ENCODE peak calls at places on chromosomes 4 and X, in ten cellular contexts. P, U, Z, Q, F, D, H, A, V and C are unnamed samples. For H3K36me3, the result is how much of the 10 kb centered on the place peaks cover.

GRCh38 chr4:185566972-185567749 is 31.9 kb upstream of the PDLIM3 start:
- DNase-seq in H (no peak), U (no peak), A (no peak), F (no peak), Q (no peak), Z (no peak), D (no peak), V (no peak), P (peak), C (no peak)

GRCh38 chr4:5365071-5366008 is 314.1 kb downstream of the STK32B start:
- DNase-seq in U (no peak), D (no peak), V (no peak), Z (peak), H (no peak), P (peak), F (peak), A (peak), Q (peak), C (peak)

GRCh38 chr4:112201915-112202505 is 29.6 kb upstream of the AP1AR start:
- DNase-seq in F (no peak), Q (no peak), V (no peak), H (no peak), Z (no peak), P (no peak), U (no peak), D (no peak), A (no peak), C (no peak)

GRCh38 chrX:46254623-46255022 is 290.6 kb downstream of the ZNF674 start:
- DNase-seq in H (no peak), Q (no peak), A (no peak), D (no peak), P (no peak), U (no peak), V (no peak), F (no peak), Z (no peak), C (no peak)

GRCh38 chr4:48780867-48781219 is 764 bp upstream of the FRYL start:
- DNase-seq in A (no peak), H (no peak), Z (no peak), F (peak), Q (peak), V (peak), U (peak), P (peak), D (peak), C (no peak)

GRCh38 chrX:8730812-8731578 is 942 bp downstream of the ANOS1 start:
- DNase-seq in V (no peak), D (no peak), A (no peak), Q (no peak), U (no peak), F (no peak), Z (no peak), H (no peak), P (no peak), C (no peak)

GRCh38 chr4:15147709-15148651 is 145.7 kb downstream of the CPEB2 start:
- DNase-seq in V (no peak), Q (no peak), U (no peak), D (no peak), F (no peak), Z (no peak), A (no peak), H (no peak), P (no peak), C (no peak)

GRCh38 chrX:2894885-2895292 is 34.2 kb downstream of the ARSD start:
- DNase-seq in P (peak), H (no peak), A (no peak), F (peak), Z (no peak), D (no peak), Q (peak), U (no peak), V (no peak), C (peak)

GRCh38 chrX:11423949-11424348 is 130.7 kb downstream of the AMELX start:
- DNase-seq in H (no peak), D (no peak), P (no peak), U (no peak), Z (no peak), A (no peak), V (no peak), Q (no peak), F (no peak), C (no peak)

GRCh38 chr4:171813195-171813955 is at the start of gene GALNTL6:
- DNase-seq in F (no peak), U (no peak), D (no peak), H (peak), Z (no peak), Q (no peak), V (no peak), P (no peak), A (no peak), C (no peak)

GRCh38 chrX:100681581-100681980 is 37.6 kb downstream of the SRPX2 start:
- DNase-seq in A (no peak), V (no peak), P (no peak), Z (no peak), Q (no peak), H (no peak), F (no peak), U (no peak), D (no peak), C (no peak)

GRCh38 chr4:168028568-168028967 is 63.8 kb upstream of the ANXA10 start:
- DNase-seq in V (no peak), D (no peak), F (no peak), Z (no peak), P (peak), A (no peak), U (no peak), Q (peak), H (no peak), C (no peak)

GRCh38 chr4:62550106-62550505 is 1350.0 kb downstream of the ADGRL3 start:
- DNase-seq in P (no peak), A (no peak), Q (no peak), D (no peak), V (no peak), U (no peak), Z (no peak), F (no peak), H (no peak), C (no peak)

GRCh38 chrX:145825896-145826295 is 8.3 kb downstream of the SLITRK2 start:
- DNase-seq in V (no peak), P (no peak), Z (no peak), F (no peak), D (no peak), A (no peak), U (no peak), Q (no peak), H (no peak), C (no peak)

GRCh38 chr4:63632858-63633257 is 776.4 kb downstream of the TECRL start:
- DNase-seq in U (no peak), F (no peak), D (no peak), Q (no peak), V (no peak), H (no peak), Z (no peak), A (no peak), P (no peak), C (no peak)

GRCh38 chr4:176404591-176404990 is 84.8 kb downstream of the SPCS3 start:
- DNase-seq in A (no peak), Z (no peak), H (no peak), Q (no peak), F (no peak), D (no peak), P (peak), U (no peak), V (no peak), C (no peak)

GRCh38 chrX:96480081-96480480 is 204.6 kb upstream of the DIAPH2 start:
- DNase-seq in U (no peak), H (no peak), Z (no peak), P (peak), Q (no peak), V (no peak), D (no peak), A (no peak), F (no peak), C (no peak)

GRCh38 chrX:32874839-32875238 is 336.5 kb downstream of the DMD start:
- DNase-seq in Q (no peak), U (no peak), A (no peak), D (no peak), H (no peak), F (no peak), V (no peak), Z (no peak), P (no peak), C (no peak)

GRCh38 chr4:6198768-6199343 is 1.5 kb downstream of the JAKMIP1 start:
- DNase-seq in H (no peak), Z (no peak), F (no peak), D (no peak), V (no peak), A (no peak), U (no peak), P (no peak), Q (no peak), C (no peak)

GRCh38 chr4:18214656-18215055 is 193.1 kb upstream of the LCORL start:
- DNase-seq in Q (no peak), Z (no peak), F (no peak), D (no peak), A (no peak), U (no peak), P (no peak), V (no peak), H (no peak), C (no peak)

GRCh38 chrX:45851434-45851991 is 650.8 kb upstream of the DIPK2B start:
- DNase-seq in D (peak), F (peak), A (no peak), Q (peak), P (no peak), Z (peak), H (peak), U (no peak), V (peak), C (peak)

GRCh38 chr4:175309041-175309440 is 390.9 kb downstream of the ADAM29 start:
- DNase-seq in V (no peak), Q (no peak), D (no peak), H (no peak), A (no peak), F (no peak), U (no peak), P (peak), Z (no peak), C (no peak)

GRCh38 chrX:12352922-12353321 is 214.6 kb downstream of the FRMPD4 start:
- DNase-seq in V (no peak), Z (no peak), H (no peak), F (no peak), U (no peak), P (no peak), A (no peak), D (no peak), Q (no peak), C (no peak)

GRCh38 chr4:7845493-7846124 is 94.1 kb downstream of the AFAP1 start:
- DNase-seq in U (no peak), F (no peak), A (no peak), V (no peak), P (no peak), D (no peak), Z (no peak), H (no peak), Q (no peak), C (no peak)

GRCh38 chrX:154515803-154516654 is at the start of gene FAM3A:
- DNase-seq in F (peak), A (peak), U (peak), D (peak), Z (peak), H (peak), P (peak), Q (peak), V (peak), C (peak)

GRCh38 chrX:2261838-2262678 is 238.7 kb downstream of the DHRSX start:
- DNase-seq in V (no peak), P (peak), U (no peak), A (no peak), Q (no peak), Z (no peak), F (no peak), D (no peak), H (no peak), C (no peak)

GRCh38 chr4:147463065-147463464 is 17.8 kb upstream of the EDNRA start:
- DNase-seq in V (no peak), F (no peak), Q (no peak), P (peak), U (no peak), H (no peak), Z (no peak), A (no peak), D (no peak), C (no peak)

GRCh38 chr4:184810720-184811119 is 15.0 kb downstream of the ACSL1 start:
- DNase-seq in U (no peak), H (peak), A (no peak), F (no peak), D (no peak), P (no peak), Z (no peak), V (no peak), Q (no peak), C (no peak)

GRCh38 chrX:153477039-153477438 is 6.7 kb upstream of the HAUS7 start:
- DNase-seq in F (no peak), A (no peak), H (no peak), P (peak), Z (no peak), U (no peak), Q (no peak), D (no peak), V (no peak), C (no peak)

GRCh38 chrX:71618303-71618721 is at the start of gene CXCR3:
- DNase-seq in H (peak), U (peak), P (no peak), Z (no peak), A (no peak), F (no peak), Q (no peak), V (no peak), D (peak), C (no peak)

GRCh38 chr4:117417856-117418255 is 332.5 kb upstream of the TRAM1L1 start:
- DNase-seq in U (no peak), A (no peak), H (no peak), P (peak), Q (no peak), Z (no peak), V (no peak), F (no peak), D (no peak), C (no peak)

GRCh38 chrX:38664285-38664684 is 102.9 kb downstream of the TSPAN7 start:
- DNase-seq in P (peak), H (no peak), A (no peak), D (no peak), V (no peak), U (no peak), Z (peak), F (peak), Q (no peak), C (no peak)

GRCh38 chr4:140135529-140136021 is 18.4 kb downstream of the MAML3 start:
- DNase-seq in Q (no peak), A (no peak), D (no peak), U (no peak), V (no peak), Z (no peak), H (peak), P (no peak), F (no peak), C (no peak)

GRCh38 chr4:152992491-152992890 is 56.4 kb downstream of the FHDC1 start:
- DNase-seq in P (no peak), F (no peak), A (no peak), D (no peak), H (no peak), U (no peak), Q (no peak), V (no peak), Z (no peak), C (no peak)

GRCh38 chr4:57614533-57614932 is 504.3 kb upstream of the IGFBP7 start:
- DNase-seq in A (no peak), U (no peak), H (no peak), Q (no peak), D (no peak), F (no peak), P (no peak), Z (no peak), V (no peak), C (no peak)

GRCh38 chr4:76758290-76758882 is 139.6 kb downstream of the SOWAHB start:
- DNase-seq in H (no peak), Z (peak), D (no peak), P (peak), V (no peak), F (no peak), Q (no peak), U (no peak), A (no peak), C (no peak)

GRCh38 chr4:82583897-82584604 is 22.3 kb upstream of the TMEM150C start:
- DNase-seq in D (no peak), V (no peak), F (no peak), U (no peak), P (no peak), A (no peak), Z (no peak), Q (no peak), H (no peak), C (no peak)

DNA sequence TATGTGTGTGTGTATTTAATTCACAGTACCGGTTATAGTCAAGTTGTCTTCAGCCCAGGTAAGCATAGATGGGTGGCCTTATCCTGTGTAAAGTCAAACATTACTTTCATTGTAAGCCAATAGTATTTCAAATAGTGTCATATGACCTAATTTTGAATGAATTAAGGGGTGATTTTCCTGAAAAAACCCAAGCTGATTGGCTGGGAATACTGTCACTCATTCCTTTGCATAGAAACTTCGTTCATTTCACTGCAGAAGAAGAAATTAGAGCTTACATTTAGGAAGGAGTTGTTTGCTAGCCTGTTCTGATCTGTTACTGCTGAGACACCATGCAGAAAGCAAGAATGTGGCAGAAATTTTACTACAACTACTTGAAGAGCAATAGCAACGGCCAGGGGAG is 45.4 kb downstream of the SMARCAD1 start:
- DNase-seq in U (no peak), H (no peak), A (no peak), P (peak), Z (no peak), Q (no peak), F (no peak), D (no peak), V (no peak), C (no peak)
- H3K36me3 ChIP-seq in U (under half), H (half or more), A (under half), P (under half), Z (under half), Q (half or more), F (under half), D (under half), V (under half), C (under half)

GRCh38 chr4:149065753-149066152 is 623.5 kb upstream of the NR3C2 start:
- DNase-seq in Z (no peak), U (no peak), F (no peak), D (no peak), P (no peak), Q (no peak), H (no peak), A (no peak), V (no peak), C (no peak)

GRCh38 chr4:149057594-149057993 is 615.4 kb upstream of the NR3C2 start:
- DNase-seq in P (no peak), D (no peak), A (no peak), F (no peak), V (no peak), Z (no peak), U (no peak), H (no peak), Q (no peak), C (no peak)

GRCh38 chr4:149063007-149063406 is 620.8 kb upstream of the NR3C2 start:
- DNase-seq in U (no peak), F (no peak), D (no peak), V (no peak), Z (no peak), Q (no peak), H (no peak), A (no peak), P (no peak), C (no peak)
- H3K36me3 ChIP-seq in U (under half), F (under half), D (under half), V (under half), Z (under half), Q (under half), H (under half), A (under half), P (under half), C (under half)

GRCh38 chrX:47976254-47977151 is 27.3 kb downstream of the ZNF182 start:
- DNase-seq in V (no peak), H (no peak), Q (no peak), D (no peak), U (no peak), P (no peak), A (no peak), Z (no peak), F (no peak), C (no peak)
- H3K36me3 ChIP-seq in V (under half), H (under half), Q (half or more), D (under half), U (under half), P (under half), A (under half), Z (under half), F (under half), C (under half)

GRCh38 chrX:13763489-13763888 is 28.9 kb downstream of the OFD1 start:
- DNase-seq in H (peak), D (no peak), Q (peak), U (no peak), P (no peak), F (no peak), V (no peak), A (no peak), Z (no peak), C (no peak)

GRCh38 chrX:13761606-13762005 is 27.1 kb downstream of the OFD1 start:
- DNase-seq in F (no peak), P (peak), H (no peak), Z (no peak), D (no peak), U (no peak), V (no peak), A (no peak), Q (no peak), C (no peak)

GRCh38 chrX:13764765-13765164 is 30.2 kb downstream of the OFD1 start:
- DNase-seq in D (no peak), Q (peak), V (no peak), P (no peak), H (no peak), A (no peak), Z (no peak), U (no peak), F (no peak), C (no peak)

GRCh38 chrX:13762015-13762414 is 27.5 kb downstream of the OFD1 start:
- DNase-seq in H (no peak), V (no peak), F (no peak), Q (no peak), P (no peak), Z (no peak), D (no peak), A (no peak), U (no peak), C (no peak)

GRCh38 chrX:13764284-13764683 is 29.7 kb downstream of the OFD1 start:
- DNase-seq in Q (no peak), F (no peak), A (no peak), D (no peak), Z (no peak), H (no peak), V (no peak), P (no peak), U (no peak), C (no peak)
- H3K36me3 ChIP-seq in Q (under half), F (under half), A (under half), D (under half), Z (half or more), H (half or more), V (half or more), P (under half), U (under half), C (under half)